ENCODE peak calls at places on chromosomes 12 and 14, in six cellular contexts. D, G, M, W, P and O are unnamed samples.

GRCh38 chr14:81348086-81348485 is 52.0 kb downstream of the STON2 start:
- DNase-seq in D (no peak), G (no peak), M (no peak), W (no peak), P (no peak), O (no peak)

GRCh38 chr14:85934123-85934885 is 404.4 kb downstream of the FLRT2 start:
- DNase-seq in D (no peak), G (no peak), M (no peak), W (no peak), P (peak; percentile 50), O (peak; percentile 25)

GRCh38 chr12:6233121-6233971 is 33.1 kb downstream of the CD9 start:
- DNase-seq in D (no peak), G (no peak), M (no peak), W (no peak), P (no peak), O (no peak)

GRCh38 chr12:75953312-75953906 is 78.2 kb downstream of the PHLDA1 start:
- DNase-seq in D (no peak), G (no peak), M (no peak), W (peak; percentile 63), P (peak; percentile 84), O (peak; percentile 83)

GRCh38 chr12:5965950-5966383 is 20.9 kb upstream of the ANO2 start:
- DNase-seq in D (peak; percentile 41), G (peak; percentile 81), M (peak; percentile 80), W (peak; percentile 34), P (peak; percentile 79), O (peak; percentile 56)

GRCh38 chr12:112422531-112422930 is 3.8 kb downstream of the PTPN11 start:
- DNase-seq in D (no peak), G (no peak), M (no peak), W (no peak), P (no peak), O (peak; percentile 74)

GRCh38 chr14:89418452-89418851 is 1.4 kb upstream of the FOXN3 start:
- DNase-seq in D (no peak), G (no peak), M (peak; percentile 63), W (no peak), P (no peak), O (no peak)

GRCh38 chr12:23536293-23536692 is 413.2 kb downstream of the SOX5 start:
- DNase-seq in D (no peak), G (no peak), M (no peak), W (no peak), P (no peak), O (no peak)

GRCh38 chr12:3207858-3208257 is 130.7 kb downstream of the TSPAN9 start:
- DNase-seq in D (no peak), G (peak; percentile 86), M (peak; percentile 83), W (no peak), P (no peak), O (no peak)

GRCh38 chr14:61475316-61475715 is 153.9 kb downstream of the PRKCH start:
- DNase-seq in D (peak; percentile 37), G (no peak), M (no peak), W (peak; percentile 84), P (peak; percentile 84), O (peak; percentile 75)

GRCh38 chr12:109639473-109639872 is 65.9 kb downstream of the MVK start:
- DNase-seq in D (no peak), G (no peak), M (no peak), W (no peak), P (no peak), O (no peak)

DNA sequence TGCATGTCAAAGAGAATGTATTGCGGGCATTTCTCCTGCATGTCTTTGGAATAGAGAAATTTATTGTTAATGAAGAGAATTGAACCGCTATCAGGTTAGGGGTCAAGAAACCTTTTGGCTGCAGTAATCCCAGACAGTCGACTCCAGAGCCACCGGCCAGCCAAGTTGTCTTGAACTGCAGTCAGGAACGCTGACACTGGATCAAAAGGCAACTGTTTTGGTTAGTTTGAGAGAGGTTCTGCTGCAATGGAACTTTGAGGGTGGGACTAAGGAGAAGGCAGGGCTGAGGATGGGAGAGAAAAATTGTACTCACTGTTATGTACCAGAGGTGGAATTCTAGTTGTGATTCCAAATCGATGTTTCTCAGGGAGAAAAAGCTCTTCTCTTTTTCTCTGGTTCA is 28.2 kb downstream of the PPFIBP1 start:
- DNase-seq in D (no peak), G (no peak), M (no peak), W (no peak), P (no peak), O (no peak)
- H3K27ac ChIP-seq in D (no peak overlapping the region), G (no peak overlapping the region), M (no peak overlapping the region), W (no peak overlapping the region), P (no peak overlapping the region), O (no peak overlapping the region)

DNA sequence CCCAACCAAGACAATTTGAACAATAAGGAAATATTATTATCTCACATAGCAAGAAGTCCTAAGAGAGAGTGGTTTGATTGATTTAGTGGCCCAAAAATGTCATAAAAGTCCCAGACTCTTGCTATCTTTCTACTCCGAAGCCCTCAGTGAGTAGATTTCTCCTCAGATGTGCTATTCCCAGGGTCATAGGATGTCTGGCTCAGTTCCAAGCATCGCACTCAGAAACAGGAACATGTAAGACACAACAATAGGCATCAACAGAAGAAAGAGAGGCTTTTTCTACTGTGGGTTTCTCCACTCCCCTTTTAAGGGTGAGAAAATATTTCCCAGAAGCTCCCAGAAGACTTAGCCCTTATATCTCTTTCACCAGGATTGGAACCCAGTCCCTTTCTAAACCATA is 188.1 kb upstream of the CDKN3 start:
- DNase-seq in D (no peak), G (no peak), M (no peak), W (no peak), P (no peak), O (no peak)
- H4K91ac ChIP-seq in D (no peak overlapping the region), G (no peak overlapping the region), M (no peak overlapping the region), W (no peak overlapping the region), P (no peak overlapping the region), O (no peak overlapping the region)

GRCh38 chr14:102493096-102493495 is 16.5 kb downstream of the ANKRD9 start:
- DNase-seq in D (no peak), G (no peak), M (no peak), W (no peak), P (no peak), O (no peak)

GRCh38 chr14:102491366-102491765 is 18.2 kb downstream of the ANKRD9 start:
- DNase-seq in D (no peak), G (no peak), M (no peak), W (no peak), P (no peak), O (no peak)

GRCh38 chr14:102490456-102490855 is 19.1 kb downstream of the ANKRD9 start:
- DNase-seq in D (no peak), G (no peak), M (no peak), W (no peak), P (no peak), O (no peak)

GRCh38 chr14:102492523-102492910 is 17.1 kb downstream of the ANKRD9 start:
- DNase-seq in D (no peak), G (no peak), M (no peak), W (no peak), P (no peak), O (no peak)

DNA sequence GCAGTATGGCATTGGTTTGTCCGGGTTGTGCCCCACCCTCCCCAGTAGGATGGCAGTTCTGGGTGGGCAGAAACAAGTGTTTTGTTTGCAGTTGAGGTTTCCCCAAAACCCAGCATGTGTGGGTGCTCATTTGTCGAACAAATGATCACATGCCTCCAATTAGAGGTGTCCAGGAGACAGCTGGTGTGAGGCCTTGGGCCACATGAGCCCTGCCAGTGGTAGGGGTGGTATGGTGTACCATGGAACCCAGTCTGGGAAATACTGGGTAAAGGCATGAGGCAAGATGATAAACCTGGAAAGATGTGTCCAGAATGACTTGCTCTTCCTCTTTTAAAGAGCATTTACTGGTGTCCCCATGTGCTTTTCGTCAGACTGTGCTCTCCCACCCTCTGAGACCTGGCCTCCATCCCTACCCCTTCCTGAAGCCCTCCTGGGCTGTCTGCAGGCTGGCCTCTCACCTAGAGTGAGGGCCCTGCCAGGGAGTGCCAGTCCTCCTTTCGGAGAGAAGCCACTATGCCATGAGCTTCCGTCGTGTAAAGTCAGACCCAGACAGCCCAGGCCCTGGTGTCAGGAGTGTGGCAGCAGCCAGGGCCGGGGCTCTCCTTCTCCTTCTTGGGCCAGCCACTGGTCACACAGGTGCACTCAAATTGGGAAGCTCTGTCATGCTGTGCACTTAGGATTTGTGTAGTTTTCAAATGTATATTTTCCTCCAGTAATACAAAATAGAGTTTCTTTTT is 17.6 kb downstream of the ANKRD9 start:
- DNase-seq in D (no peak), G (no peak), M (no peak), W (no peak), P (no peak), O (no peak)
- H3K4ac ChIP-seq in D (no peak overlapping the region), G (no peak overlapping the region), M (no peak overlapping the region), W (no peak overlapping the region), P (no peak overlapping the region), O (no peak overlapping the region)

DNA sequence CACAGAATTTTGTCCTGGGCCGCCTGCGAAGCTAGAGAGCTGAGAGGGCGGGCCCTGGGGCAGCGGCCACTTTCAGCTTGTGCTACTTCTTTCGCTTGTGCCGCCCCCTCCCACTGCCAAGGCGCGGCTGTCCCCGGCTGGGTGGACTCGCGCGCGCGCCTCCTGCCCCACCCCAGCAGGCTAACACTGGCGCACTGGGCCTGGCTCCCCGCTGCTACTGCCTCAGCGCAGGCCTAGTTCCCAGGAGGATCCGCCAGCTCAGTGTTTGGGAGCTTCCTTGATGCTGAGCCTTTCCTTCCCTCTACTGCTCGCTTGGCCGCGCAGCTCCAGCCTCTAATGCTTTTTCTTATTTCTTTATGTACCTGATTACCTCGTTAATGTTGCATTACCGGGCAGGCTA is 27.4 kb upstream of the METAP2 start:
- DNase-seq in D (peak; percentile 47), G (peak; percentile 80), M (peak; percentile 88), W (peak; percentile 7), P (no peak), O (peak; percentile 16)
- H3K27ac ChIP-seq in D (no peak overlapping the region), G (no peak overlapping the region), M (no peak overlapping the region), W (no peak overlapping the region), P (no peak overlapping the region), O (no peak overlapping the region)

GRCh38 chr14:83529531-83529930 is 1995.9 kb upstream of the SEL1L start:
- DNase-seq in D (no peak), G (no peak), M (no peak), W (peak; percentile 61), P (no peak), O (no peak)
- H4K91ac ChIP-seq in D (no peak overlapping the region), G (no peak overlapping the region), M (no peak overlapping the region), W (no peak overlapping the region), P (no peak overlapping the region), O (no peak overlapping the region)

DNA sequence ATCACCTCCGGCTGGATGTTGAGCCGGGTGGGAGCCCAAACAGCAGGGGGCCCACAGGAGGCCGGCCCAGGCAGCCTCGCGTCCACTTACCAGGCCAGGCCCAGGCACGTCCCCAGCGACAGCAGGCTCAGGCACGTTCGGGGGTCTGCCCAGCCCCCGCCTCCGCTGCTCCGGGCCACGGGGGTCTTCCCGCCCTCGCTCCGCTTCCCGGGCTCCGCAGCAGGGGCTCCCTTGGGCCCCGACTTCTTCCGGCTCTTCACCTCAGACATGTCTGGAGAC is 216 bp downstream of the IKBIP start:
- DNase-seq in D (no peak), G (no peak), M (peak; percentile 79), W (no peak), P (no peak), O (no peak)
- H3K4ac ChIP-seq in D (no peak overlapping the region), G (peak overlapping the region; percentile 48), M (no peak overlapping the region), W (peak overlapping the region; percentile 79), P (peak overlapping the region; percentile 70), O (peak overlapping the region; percentile 94)